ENCODE peak calls at places on chromosomes 16 and 17, in six cellular contexts. A, I, S, Y, Q and F are unnamed samples.

GRCh38 chr17:57313276-57313835 is 57.0 kb downstream of the MSI2 start:
- DNase-seq in A (no peak), I (no peak), S (no peak), Y (no peak), Q (no peak), F (no peak)

GRCh38 chr17:35345926-35346771 is 27.3 kb downstream of the SLFN11 start:
- DNase-seq in A (peak), I (peak), S (no peak), Y (peak), Q (peak), F (peak)

GRCh38 chr16:77062878-77063566 is 128.0 kb upstream of the MON1B start:
- DNase-seq in A (no peak), I (no peak), S (no peak), Y (no peak), Q (no peak), F (no peak)

GRCh38 chr16:578232-578869 is 8.6 kb downstream of the PIGQ start:
- DNase-seq in A (no peak), I (no peak), S (no peak), Y (no peak), Q (no peak), F (no peak)

GRCh38 chr17:74890554-74890953 is 2.9 kb downstream of the FADS6 start:
- DNase-seq in A (no peak), I (no peak), S (no peak), Y (no peak), Q (no peak), F (no peak)

GRCh38 chr17:70577456-70577855 is 408.1 kb downstream of the KCNJ2 start:
- DNase-seq in A (no peak), I (no peak), S (no peak), Y (no peak), Q (no peak), F (no peak)

GRCh38 chr17:57369509-57369945 is 113.2 kb downstream of the MSI2 start:
- DNase-seq in A (no peak), I (peak), S (no peak), Y (no peak), Q (no peak), F (no peak)

GRCh38 chr16:12262454-12263180 is 286.1 kb downstream of the SNX29 start:
- DNase-seq in A (no peak), I (peak), S (no peak), Y (peak), Q (no peak), F (peak)

GRCh38 chr17:4610656-4611055 is 26.3 kb downstream of the SMTNL2 start:
- DNase-seq in A (no peak), I (no peak), S (no peak), Y (no peak), Q (no peak), F (no peak)

GRCh38 chr16:1526608-1527555 is 6.6 kb upstream of the TMEM204 start:
- DNase-seq in A (no peak), I (no peak), S (no peak), Y (no peak), Q (no peak), F (no peak)

GRCh38 chr17:35841505-35841904 is 27.2 kb downstream of the HEATR9 start:
- DNase-seq in A (no peak), I (peak), S (no peak), Y (no peak), Q (no peak), F (no peak)

GRCh38 chr17:81722184-81723120 is 10.4 kb downstream of the SLC25A10 start:
- DNase-seq in A (no peak), I (no peak), S (no peak), Y (peak), Q (no peak), F (peak)

GRCh38 chr16:4687416-4687815 is 5.9 kb upstream of the NUDT16L1 start:
- DNase-seq in A (no peak), I (no peak), S (no peak), Y (no peak), Q (no peak), F (no peak)

GRCh38 chr17:80045703-80046102 is 9.3 kb downstream of the CCDC40 start:
- DNase-seq in A (no peak), I (no peak), S (no peak), Y (no peak), Q (no peak), F (no peak)

GRCh38 chr16:19005561-19006445 is 22.1 kb downstream of the TMC7 start:
- DNase-seq in A (no peak), I (peak), S (no peak), Y (no peak), Q (no peak), F (no peak)

GRCh38 chr16:76729525-76729924 is 452.3 kb downstream of the CNTNAP4 start:
- DNase-seq in A (no peak), I (no peak), S (no peak), Y (no peak), Q (no peak), F (no peak)

GRCh38 chr17:57648720-57649119 is 96.4 kb downstream of the CCDC182 start:
- DNase-seq in A (no peak), I (no peak), S (no peak), Y (no peak), Q (no peak), F (no peak)

GRCh38 chr17:63476494-63476856 is 386 bp upstream of the ACE start:
- DNase-seq in A (no peak), I (no peak), S (no peak), Y (peak), Q (no peak), F (no peak)

GRCh38 chr17:66949501-66949900 is 15.0 kb upstream of the CACNG4 start:
- DNase-seq in A (no peak), I (peak), S (no peak), Y (peak), Q (no peak), F (no peak)

GRCh38 chr16:28163699-28164584 is 47.8 kb downstream of the XPO6 start:
- DNase-seq in A (no peak), I (peak), S (no peak), Y (no peak), Q (no peak), F (no peak)

GRCh38 chr17:42804918-42805367 is 6.3 kb downstream of the CNTD1 start:
- DNase-seq in A (no peak), I (peak), S (no peak), Y (no peak), Q (no peak), F (no peak)

GRCh38 chr17:42814633-42815399 is 9.3 kb downstream of the BECN1 start:
- DNase-seq in A (no peak), I (peak), S (no peak), Y (peak), Q (no peak), F (no peak)

GRCh38 chr17:42803074-42803883 is 4.6 kb downstream of the CNTD1 start:
- DNase-seq in A (no peak), I (peak), S (no peak), Y (no peak), Q (no peak), F (no peak)

GRCh38 chr17:42806249-42806648 is 7.6 kb downstream of the CNTD1 start:
- DNase-seq in A (no peak), I (no peak), S (no peak), Y (no peak), Q (no peak), F (no peak)

GRCh38 chr17:42809250-42809649 is 10.6 kb downstream of the CNTD1 start:
- DNase-seq in A (peak), I (peak), S (no peak), Y (no peak), Q (peak), F (peak)
- TF ChIP-seq CTCF in A (no peak), I (no peak), S (no peak), Y (no peak), Q (no peak), F (no peak)

DNA sequence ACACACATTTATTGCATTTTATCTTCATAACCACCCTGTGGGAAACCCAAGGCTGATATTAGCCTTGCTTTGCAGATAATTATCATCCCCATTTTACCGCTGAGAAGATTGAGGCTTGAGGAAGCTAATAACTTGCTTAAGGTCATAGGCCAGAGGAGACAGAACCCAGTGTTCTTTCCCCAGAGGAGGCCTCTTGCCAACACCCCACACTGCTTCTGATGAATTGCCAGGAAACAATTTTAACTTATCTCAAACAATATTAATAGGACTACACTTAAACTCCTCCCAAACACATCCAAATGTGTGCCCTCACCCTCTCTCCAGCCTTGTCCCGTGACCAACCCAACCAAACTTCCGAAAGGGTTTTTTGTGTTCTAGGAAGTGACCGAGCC is 2.1 kb upstream of the SPG7 start:
- DNase-seq in A (no peak), I (no peak), S (no peak), Y (no peak), Q (no peak), F (no peak)
- TF ChIP-seq POLR2A in A (no peak), I (no peak), S (no peak), Y (no peak), Q (no peak), F (no peak)

DNA sequence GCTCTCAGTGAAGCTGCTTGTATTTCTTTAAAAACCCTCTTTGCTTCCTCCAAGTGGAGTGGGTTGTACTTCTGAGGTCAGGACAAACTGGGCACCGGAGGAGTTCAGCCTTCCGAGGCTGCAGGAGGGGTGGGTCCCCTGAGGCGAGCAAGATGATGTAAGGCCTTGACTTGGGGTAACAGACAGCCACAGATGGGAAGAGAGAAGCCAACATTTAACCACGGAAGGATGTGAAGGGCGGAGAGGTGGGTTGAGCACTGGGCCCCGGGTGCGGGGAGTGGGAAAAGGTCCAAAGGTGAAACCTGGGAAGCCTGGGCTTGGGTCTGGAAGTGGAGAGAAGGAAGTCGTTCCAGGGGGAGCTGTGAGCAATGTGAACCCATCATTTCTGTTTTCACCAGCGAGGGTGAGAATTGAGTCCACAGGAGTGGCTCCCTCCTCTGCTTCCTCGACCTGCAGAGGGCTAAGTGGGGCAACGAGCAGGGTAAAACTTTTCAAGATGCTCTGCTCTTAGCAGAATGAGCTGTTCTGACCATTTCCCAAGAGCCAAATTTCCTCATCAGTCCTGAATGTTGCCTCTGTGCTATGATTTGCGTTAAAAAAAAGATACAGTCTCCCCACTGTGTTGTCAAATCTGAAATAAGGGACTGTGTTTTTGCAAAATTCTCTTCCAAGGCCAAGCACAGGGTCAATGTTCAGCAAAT is 137.7 kb upstream of the CRHR1 start:
- DNase-seq in A (no peak), I (no peak), S (no peak), Y (no peak), Q (no peak), F (no peak)
- TF ChIP-seq CTCF in A (no peak), I (no peak), S (no peak), Y (no peak), Q (no peak), F (no peak)

GRCh38 chr17:1322014-1322428 is 42.6 kb downstream of the TRARG1 start:
- DNase-seq in A (no peak), I (no peak), S (no peak), Y (no peak), Q (no peak), F (no peak)
- TF ChIP-seq POLR2A in A (no peak), I (no peak), S (no peak), Y (no peak), Q (no peak), F (no peak)

GRCh38 chr16:75148311-75149195 is at the start of gene ZFP1:
- DNase-seq in A (peak), I (peak), S (peak), Y (peak), Q (peak), F (peak)

GRCh38 chr16:75151798-75152197 is 3.5 kb downstream of the ZFP1 start:
- DNase-seq in A (no peak), I (no peak), S (no peak), Y (no peak), Q (no peak), F (no peak)

GRCh38 chr16:75152635-75153034 is 4.3 kb downstream of the ZFP1 start:
- DNase-seq in A (no peak), I (no peak), S (peak), Y (no peak), Q (no peak), F (no peak)

GRCh38 chr16:75147968-75148310 is 385 bp upstream of the ZFP1 start:
- DNase-seq in A (no peak), I (no peak), S (no peak), Y (no peak), Q (no peak), F (no peak)
- TF ChIP-seq CTCF in A (no peak), I (no peak), S (no peak), Y (no peak), Q (no peak), F (no peak)

DNA sequence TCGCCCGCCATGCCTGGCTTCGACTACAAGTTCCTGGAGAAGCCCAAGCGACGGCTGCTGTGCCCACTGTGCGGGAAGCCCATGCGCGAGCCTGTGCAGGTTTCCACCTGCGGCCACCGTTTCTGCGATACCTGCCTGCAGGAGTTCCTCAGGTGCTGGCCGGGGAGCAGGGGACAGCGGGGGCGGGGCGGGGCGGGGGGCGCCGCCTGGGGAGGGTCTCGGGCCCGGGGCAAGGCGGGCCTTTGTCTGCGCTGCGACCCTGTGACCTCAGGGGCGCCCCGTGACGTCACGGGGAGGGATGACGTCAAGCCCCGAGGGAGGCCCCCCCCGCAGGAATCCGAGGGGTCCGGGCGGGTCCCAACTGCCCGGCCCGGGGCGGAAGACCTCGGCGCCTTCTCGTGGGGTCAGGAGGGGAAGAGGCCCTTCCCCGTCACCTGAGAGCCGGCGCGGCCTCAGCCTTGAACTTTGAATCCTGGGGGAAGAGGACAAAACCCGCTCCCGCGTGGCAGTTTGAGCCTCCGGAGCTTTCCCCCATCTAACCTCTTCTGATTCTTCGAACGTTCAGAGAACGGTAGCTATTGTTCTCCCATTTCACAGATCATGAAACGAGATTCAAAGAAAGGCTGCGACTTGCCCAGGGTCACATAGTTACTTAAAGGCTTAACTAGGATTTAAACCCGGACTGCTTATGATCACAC is 442 bp downstream of the TRAF4 start:
- DNase-seq in A (peak), I (peak), S (no peak), Y (peak), Q (peak), F (peak)
- TF ChIP-seq POLR2A in A (no peak), I (no peak), S (no peak), Y (no peak), Q (no peak), F (no peak)

GRCh38 chr17:47850373-47850691 is 631 bp downstream of the SP6 start:
- DNase-seq in A (no peak), I (no peak), S (no peak), Y (no peak), Q (no peak), F (no peak)

GRCh38 chr17:47851764-47852112 is 775 bp upstream of the SP6 start:
- DNase-seq in A (no peak), I (no peak), S (no peak), Y (no peak), Q (no peak), F (no peak)

GRCh38 chr17:47853616-47854015 is 2.7 kb upstream of the SP6 start:
- DNase-seq in A (no peak), I (no peak), S (no peak), Y (no peak), Q (no peak), F (no peak)

GRCh38 chr17:47852113-47852949 is 1.4 kb upstream of the SP6 start:
- DNase-seq in A (no peak), I (no peak), S (no peak), Y (no peak), Q (no peak), F (peak)

DNA sequence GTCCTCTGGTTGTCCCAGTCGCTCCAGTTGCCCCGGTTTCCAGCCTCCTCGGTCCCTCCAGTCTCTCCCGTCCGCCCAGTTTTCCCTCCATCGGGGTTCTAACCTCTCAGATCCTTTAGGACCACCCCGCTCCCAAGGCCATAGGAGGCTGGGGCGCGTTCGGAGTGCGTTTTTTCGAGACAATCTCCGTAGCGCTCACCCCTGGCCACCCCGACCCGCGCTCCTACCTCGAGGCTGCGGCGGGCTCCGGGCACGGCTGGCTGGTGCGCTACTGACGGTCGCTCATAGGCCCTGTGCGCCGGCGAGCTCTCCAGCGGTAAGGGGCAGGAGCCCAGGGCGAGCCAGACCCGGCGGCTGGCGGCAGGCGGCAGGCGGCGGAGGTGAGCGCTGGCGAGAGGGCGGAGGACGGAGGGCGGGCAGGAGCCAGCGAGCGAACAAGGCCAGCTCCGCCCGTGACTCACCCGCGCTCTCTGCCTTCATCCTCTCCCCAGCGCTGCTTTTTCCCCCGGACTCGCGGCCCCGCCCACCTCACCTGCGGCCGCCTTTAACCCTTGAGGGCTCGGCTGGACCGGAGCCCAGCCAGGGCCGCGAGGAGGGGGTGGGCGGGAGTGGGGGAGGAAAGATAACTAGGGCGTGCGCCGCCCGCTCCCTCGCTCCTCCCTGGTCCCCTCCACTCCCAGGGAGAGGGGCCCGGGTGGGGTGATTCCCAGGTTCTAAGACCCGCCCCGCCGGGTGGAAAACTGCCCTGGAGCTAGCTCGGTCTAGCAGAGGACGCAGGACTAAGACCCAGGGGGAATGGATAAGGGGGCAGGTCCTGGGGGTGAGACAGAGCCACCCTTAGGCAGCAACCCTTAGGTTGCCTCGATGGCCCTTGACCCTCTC is at the start of gene SP6:
- DNase-seq in A (peak), I (peak), S (no peak), Y (peak), Q (peak), F (peak)
- TF ChIP-seq CTCF in A (no peak), I (peak), S (no peak), Y (no peak), Q (peak), F (peak)